ENCODE peak calls at places on chromosomes 4 and X, in five cellular contexts. One of them, this sample, is unnamed.
A peak's percentile ranks its signal among the peaks of the same experiment; 100 is the strongest.

GRCh38 chr4:145784036-145784435 is 104.1 kb downstream of the C4orf51 start:
- DNase-seq in neural progenitor cell: no peak
- DNase-seq in CD8-positive, alpha-beta memory T cell: no peak
- DNase-seq in cardiac muscle cell: no peak
- DNase-seq in endodermal cell: no peak
- DNase-seq in this sample: no peak

GRCh38 chrX:15151267-15152196 is 118.4 kb downstream of the ASB9 start:
- DNase-seq in neural progenitor cell: no peak
- DNase-seq in endodermal cell: no peak
- DNase-seq in CD8-positive, alpha-beta memory T cell: no peak
- DNase-seq in cardiac muscle cell: no peak
- DNase-seq in this sample: no peak

GRCh38 chr4:87505862-87506261 is 23.3 kb downstream of the SPARCL1 start:
- DNase-seq in endodermal cell: peak; percentile 63
- DNase-seq in CD8-positive, alpha-beta memory T cell: no peak
- DNase-seq in cardiac muscle cell: no peak
- DNase-seq in neural progenitor cell: peak; percentile 39
- DNase-seq in this sample: no peak

GRCh38 chr4:7158991-7159390 is 33.3 kb upstream of the SORCS2 start:
- DNase-seq in CD8-positive, alpha-beta memory T cell: no peak
- DNase-seq in cardiac muscle cell: no peak
- DNase-seq in endodermal cell: peak; percentile 36
- DNase-seq in neural progenitor cell: no peak
- DNase-seq in this sample: no peak

GRCh38 chrX:132956421-132957210 is 1.8 kb downstream of the HS6ST2 start:
- DNase-seq in endodermal cell: peak; percentile 73
- DNase-seq in cardiac muscle cell: no peak
- DNase-seq in CD8-positive, alpha-beta memory T cell: no peak
- DNase-seq in neural progenitor cell: peak; percentile 39
- DNase-seq in this sample: no peak

GRCh38 chrX:27968891-27969290 is 12.4 kb downstream of the DCAF8L1 start:
- DNase-seq in CD8-positive, alpha-beta memory T cell: no peak
- DNase-seq in endodermal cell: no peak
- DNase-seq in cardiac muscle cell: no peak
- DNase-seq in neural progenitor cell: no peak
- DNase-seq in this sample: no peak

GRCh38 chr4:81796790-81797528 is 325.3 kb upstream of the RASGEF1B start:
- DNase-seq in CD8-positive, alpha-beta memory T cell: no peak
- DNase-seq in cardiac muscle cell: no peak
- DNase-seq in endodermal cell: no peak
- DNase-seq in neural progenitor cell: no peak
- DNase-seq in this sample: no peak

GRCh38 chr4:82666970-82667665 is 105.3 kb upstream of the TMEM150C start:
- DNase-seq in CD8-positive, alpha-beta memory T cell: no peak
- DNase-seq in cardiac muscle cell: no peak
- DNase-seq in neural progenitor cell: no peak
- DNase-seq in endodermal cell: no peak
- DNase-seq in this sample: no peak

GRCh38 chr4:157655101-157655818 is 434.7 kb downstream of the GRIA2 start:
- DNase-seq in neural progenitor cell: no peak
- DNase-seq in cardiac muscle cell: no peak
- DNase-seq in endodermal cell: no peak
- DNase-seq in CD8-positive, alpha-beta memory T cell: no peak
- DNase-seq in this sample: no peak

GRCh38 chr4:101205878-101206277 is 141.4 kb downstream of the PPP3CA start:
- DNase-seq in CD8-positive, alpha-beta memory T cell: no peak
- DNase-seq in endodermal cell: peak; percentile 47
- DNase-seq in cardiac muscle cell: peak; percentile 49
- DNase-seq in neural progenitor cell: no peak
- DNase-seq in this sample: no peak

GRCh38 chrX:8627796-8628195 is 104.1 kb downstream of the ANOS1 start:
- DNase-seq in cardiac muscle cell: peak; percentile 24
- DNase-seq in neural progenitor cell: no peak
- DNase-seq in endodermal cell: no peak
- DNase-seq in CD8-positive, alpha-beta memory T cell: no peak
- DNase-seq in this sample: no peak

GRCh38 chr4:169225058-169225751 is 45.6 kb downstream of the SH3RF1 start:
- DNase-seq in cardiac muscle cell: peak; percentile 96
- DNase-seq in endodermal cell: no peak
- DNase-seq in CD8-positive, alpha-beta memory T cell: no peak
- DNase-seq in neural progenitor cell: no peak
- DNase-seq in this sample: peak; percentile 80

GRCh38 chr4:52780206-52780605 is 29.0 kb upstream of the ERVMER34-1 start:
- DNase-seq in CD8-positive, alpha-beta memory T cell: no peak
- DNase-seq in neural progenitor cell: no peak
- DNase-seq in endodermal cell: no peak
- DNase-seq in cardiac muscle cell: peak; percentile 64
- DNase-seq in this sample: peak; percentile 3

GRCh38 chr4:98996056-98996941 is 778 bp downstream of the METAP1 start:
- DNase-seq in endodermal cell: peak; percentile 52
- DNase-seq in neural progenitor cell: peak; percentile 56
- DNase-seq in cardiac muscle cell: peak; percentile 39
- DNase-seq in CD8-positive, alpha-beta memory T cell: no peak
- DNase-seq in this sample: no peak

GRCh38 chr4:112416464-112416863 is 99.5 kb downstream of the NEUROG2 start:
- DNase-seq in endodermal cell: no peak
- DNase-seq in neural progenitor cell: no peak
- DNase-seq in CD8-positive, alpha-beta memory T cell: no peak
- DNase-seq in cardiac muscle cell: no peak
- DNase-seq in this sample: no peak

GRCh38 chr4:83855044-83855443 is 319.1 kb downstream of the GPAT3 start:
- DNase-seq in cardiac muscle cell: peak; percentile 89
- DNase-seq in CD8-positive, alpha-beta memory T cell: no peak
- DNase-seq in endodermal cell: no peak
- DNase-seq in neural progenitor cell: no peak
- DNase-seq in this sample: peak; percentile 89

GRCh38 chr4:173334891-173335754 is 965 bp upstream of the HMGB2 start:
- DNase-seq in cardiac muscle cell: peak; percentile 85
- DNase-seq in endodermal cell: peak; percentile 95
- DNase-seq in CD8-positive, alpha-beta memory T cell: peak; percentile 13
- DNase-seq in neural progenitor cell: peak; percentile 96
- DNase-seq in this sample: peak; percentile 34

GRCh38 chrX:108299101-108299591 is 139.1 kb downstream of the COL4A6 start:
- DNase-seq in cardiac muscle cell: peak; percentile 51
- DNase-seq in CD8-positive, alpha-beta memory T cell: no peak
- DNase-seq in neural progenitor cell: peak; percentile 2
- DNase-seq in endodermal cell: no peak
- DNase-seq in this sample: no peak

GRCh38 chr4:36042122-36042970 is 202.0 kb downstream of the ARAP2 start:
- DNase-seq in cardiac muscle cell: no peak
- DNase-seq in neural progenitor cell: no peak
- DNase-seq in CD8-positive, alpha-beta memory T cell: no peak
- DNase-seq in endodermal cell: no peak
- DNase-seq in this sample: no peak

GRCh38 chr4:13470379-13470778 is 13.8 kb downstream of the RAB28 start:
- DNase-seq in endodermal cell: no peak
- DNase-seq in neural progenitor cell: no peak
- DNase-seq in cardiac muscle cell: no peak
- DNase-seq in CD8-positive, alpha-beta memory T cell: no peak
- DNase-seq in this sample: no peak

GRCh38 chr4:65416875-65417274 is 253.4 kb downstream of the EPHA5 start:
- DNase-seq in cardiac muscle cell: peak; percentile 13
- DNase-seq in endodermal cell: peak; percentile 67
- DNase-seq in CD8-positive, alpha-beta memory T cell: no peak
- DNase-seq in neural progenitor cell: peak; percentile 30
- DNase-seq in this sample: no peak

GRCh38 chr4:83890231-83890630 is 354.3 kb downstream of the GPAT3 start:
- DNase-seq in endodermal cell: no peak
- DNase-seq in CD8-positive, alpha-beta memory T cell: no peak
- DNase-seq in cardiac muscle cell: no peak
- DNase-seq in neural progenitor cell: no peak
- DNase-seq in this sample: no peak

GRCh38 chr4:31791666-31792065 is 1071.5 kb downstream of the PCDH7 start:
- DNase-seq in CD8-positive, alpha-beta memory T cell: no peak
- DNase-seq in endodermal cell: no peak
- DNase-seq in cardiac muscle cell: no peak
- DNase-seq in neural progenitor cell: peak; percentile 18
- DNase-seq in this sample: no peak
- H3K9me3 ChIP-seq in CD8-positive, alpha-beta memory T cell: no peaks in the 10 kb centered on the region
- H3K9me3 ChIP-seq in endodermal cell: no peaks in the 10 kb centered on the region
- H3K9me3 ChIP-seq in cardiac muscle cell: no peaks in the 10 kb centered on the region
- H3K9me3 ChIP-seq in neural progenitor cell: no peaks in the 10 kb centered on the region
- H3K9me3 ChIP-seq in this sample: no peaks in the 10 kb centered on the region

DNA sequence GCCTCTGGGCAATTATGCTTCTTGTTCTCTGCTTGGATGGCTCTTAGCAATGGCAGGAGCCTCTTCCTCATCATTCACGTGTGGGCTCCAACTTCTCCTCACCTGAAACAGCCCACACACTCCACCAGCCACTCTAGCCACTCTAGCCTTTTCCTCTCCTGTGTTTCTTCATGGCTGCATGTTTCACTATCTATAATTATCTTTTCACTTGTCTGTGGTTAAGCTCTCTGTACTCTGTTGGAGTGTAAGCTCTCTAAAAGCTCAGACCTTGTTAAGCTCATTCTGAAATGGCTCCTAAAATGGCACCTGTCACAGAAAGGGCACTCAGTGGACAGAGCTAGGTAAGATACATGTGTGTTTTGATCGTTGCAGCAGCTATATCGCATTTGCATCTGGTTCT is 80.0 kb downstream of the SH3KBP1 start:
- DNase-seq in neural progenitor cell: no peak
- DNase-seq in CD8-positive, alpha-beta memory T cell: no peak
- DNase-seq in endodermal cell: no peak
- DNase-seq in cardiac muscle cell: no peak
- DNase-seq in this sample: no peak
- H3K4me3 ChIP-seq in neural progenitor cell: no peak overlapping the region
- H3K4me3 ChIP-seq in CD8-positive, alpha-beta memory T cell: no peak overlapping the region
- H3K4me3 ChIP-seq in endodermal cell: no peak overlapping the region
- H3K4me3 ChIP-seq in cardiac muscle cell: no peak overlapping the region
- H3K4me3 ChIP-seq in this sample: no peak overlapping the region

GRCh38 chr4:37438880-37439279 is 194.3 kb downstream of the NWD2 start:
- DNase-seq in cardiac muscle cell: no peak
- DNase-seq in neural progenitor cell: no peak
- DNase-seq in CD8-positive, alpha-beta memory T cell: no peak
- DNase-seq in endodermal cell: no peak
- DNase-seq in this sample: no peak
- H3K27me3 ChIP-seq in cardiac muscle cell: no peaks in the 10 kb centered on the region
- H3K27me3 ChIP-seq in neural progenitor cell: no peaks in the 10 kb centered on the region
- H3K27me3 ChIP-seq in CD8-positive, alpha-beta memory T cell: no peaks in the 10 kb centered on the region
- H3K27me3 ChIP-seq in endodermal cell: no peaks in the 10 kb centered on the region
- H3K27me3 ChIP-seq in this sample: no peaks in the 10 kb centered on the region

GRCh38 chr4:187085339-187085738 is 361.7 kb upstream of the FAT1 start:
- DNase-seq in endodermal cell: no peak
- DNase-seq in neural progenitor cell: no peak
- DNase-seq in CD8-positive, alpha-beta memory T cell: no peak
- DNase-seq in cardiac muscle cell: no peak
- DNase-seq in this sample: no peak
- H3K9me3 ChIP-seq in endodermal cell: no peaks in the 10 kb centered on the region
- H3K9me3 ChIP-seq in neural progenitor cell: no peaks in the 10 kb centered on the region
- H3K9me3 ChIP-seq in CD8-positive, alpha-beta memory T cell: no peaks in the 10 kb centered on the region
- H3K9me3 ChIP-seq in cardiac muscle cell: no peaks in the 10 kb centered on the region
- H3K9me3 ChIP-seq in this sample: no peaks in the 10 kb centered on the region

GRCh38 chr4:143372093-143372915 is 35.6 kb downstream of the GAB1 start:
- DNase-seq in endodermal cell: no peak
- DNase-seq in neural progenitor cell: no peak
- DNase-seq in cardiac muscle cell: no peak
- DNase-seq in CD8-positive, alpha-beta memory T cell: no peak
- DNase-seq in this sample: no peak
- H3K4me3 ChIP-seq in endodermal cell: no peak overlapping the region
- H3K4me3 ChIP-seq in neural progenitor cell: no peak overlapping the region
- H3K4me3 ChIP-seq in cardiac muscle cell: no peak overlapping the region
- H3K4me3 ChIP-seq in CD8-positive, alpha-beta memory T cell: no peak overlapping the region
- H3K4me3 ChIP-seq in this sample: no peak overlapping the region

DNA sequence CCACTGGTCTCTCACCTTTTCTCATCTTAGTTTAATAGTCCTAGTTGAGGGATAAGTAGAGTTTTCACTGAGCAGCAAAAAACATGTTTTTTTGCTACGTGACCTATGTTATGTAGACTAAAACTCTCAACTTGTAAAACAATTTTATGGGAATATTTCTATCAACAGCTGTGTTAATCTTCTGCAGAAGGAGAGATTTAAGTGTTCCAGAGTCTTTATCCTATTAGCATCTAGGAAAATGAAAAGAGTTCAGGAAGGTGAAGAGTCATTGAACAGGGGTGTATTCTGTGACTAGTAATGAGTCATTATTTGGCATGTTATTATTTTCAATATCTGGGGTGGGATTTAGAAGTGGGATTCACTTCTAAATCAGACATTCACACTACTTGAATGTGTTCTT is 41.9 kb downstream of the RRAGB start:
- DNase-seq in endodermal cell: no peak
- DNase-seq in cardiac muscle cell: no peak
- DNase-seq in CD8-positive, alpha-beta memory T cell: no peak
- DNase-seq in neural progenitor cell: no peak
- DNase-seq in this sample: no peak
- H3K27me3 ChIP-seq in endodermal cell: no peaks in the 10 kb centered on the region
- H3K27me3 ChIP-seq in cardiac muscle cell: no peaks in the 10 kb centered on the region
- H3K27me3 ChIP-seq in CD8-positive, alpha-beta memory T cell: no peaks in the 10 kb centered on the region
- H3K27me3 ChIP-seq in neural progenitor cell: no peaks in the 10 kb centered on the region
- H3K27me3 ChIP-seq in this sample: no peaks in the 10 kb centered on the region

GRCh38 chrX:22538581-22538980 is 265.9 kb downstream of the CBLL2 start:
- DNase-seq in cardiac muscle cell: no peak
- DNase-seq in endodermal cell: no peak
- DNase-seq in neural progenitor cell: no peak
- DNase-seq in CD8-positive, alpha-beta memory T cell: no peak
- DNase-seq in this sample: no peak

GRCh38 chrX:22541926-22542325 is 269.2 kb downstream of the CBLL2 start:
- DNase-seq in neural progenitor cell: no peak
- DNase-seq in endodermal cell: no peak
- DNase-seq in cardiac muscle cell: no peak
- DNase-seq in CD8-positive, alpha-beta memory T cell: no peak
- DNase-seq in this sample: no peak

DNA sequence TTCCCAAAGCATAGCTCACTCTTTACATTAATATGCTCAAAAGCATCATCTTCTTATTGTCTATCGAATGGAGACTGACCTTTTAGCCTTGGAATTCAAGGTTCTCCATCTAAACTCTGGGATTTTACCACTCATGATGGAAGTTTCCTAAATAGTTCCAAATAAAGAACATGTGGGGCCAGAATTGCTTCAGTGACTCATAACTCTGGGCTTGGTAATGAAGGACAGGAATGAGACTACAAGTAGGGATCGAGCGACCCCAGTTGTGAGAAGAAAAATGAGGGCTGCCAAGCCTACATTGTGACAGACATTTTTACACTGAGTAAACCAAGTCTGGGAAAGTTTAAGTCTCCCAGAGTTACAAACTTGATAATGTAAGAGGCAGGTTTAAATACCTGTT is 269.9 kb downstream of the CBLL2 start:
- DNase-seq in endodermal cell: no peak
- DNase-seq in neural progenitor cell: no peak
- DNase-seq in cardiac muscle cell: no peak
- DNase-seq in CD8-positive, alpha-beta memory T cell: no peak
- DNase-seq in this sample: no peak
- H3K9me3 ChIP-seq in endodermal cell: no peaks in the 10 kb centered on the region
- H3K9me3 ChIP-seq in neural progenitor cell: no peaks in the 10 kb centered on the region
- H3K9me3 ChIP-seq in cardiac muscle cell: no peaks in the 10 kb centered on the region
- H3K9me3 ChIP-seq in CD8-positive, alpha-beta memory T cell: no peaks in the 10 kb centered on the region
- H3K9me3 ChIP-seq in this sample: no peaks in the 10 kb centered on the region

DNA sequence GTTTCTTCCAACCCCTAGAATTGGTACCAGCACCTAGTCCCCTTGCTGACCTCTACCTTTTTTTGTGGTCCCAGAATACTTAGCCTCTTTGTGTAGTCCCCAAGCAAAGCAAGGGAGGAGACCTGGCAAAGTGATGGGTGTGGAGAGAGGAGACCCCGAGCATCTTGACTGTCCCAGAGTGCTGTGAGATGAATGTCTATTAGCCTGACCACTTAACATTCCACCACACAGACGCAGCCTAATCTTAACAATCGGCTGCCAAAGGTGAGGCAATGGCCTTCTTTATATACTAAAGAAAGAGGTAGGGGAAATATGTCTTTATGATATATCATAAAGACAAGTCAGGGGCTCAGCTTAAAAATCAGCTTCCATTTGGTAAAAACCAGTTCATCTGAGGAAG is 55.9 kb downstream of the TRIM2 start:
- DNase-seq in endodermal cell: peak; percentile 64
- DNase-seq in neural progenitor cell: peak; percentile 38
- DNase-seq in CD8-positive, alpha-beta memory T cell: no peak
- DNase-seq in cardiac muscle cell: no peak
- DNase-seq in this sample: no peak
- H3K4me3 ChIP-seq in endodermal cell: no peak overlapping the region
- H3K4me3 ChIP-seq in neural progenitor cell: peak overlapping the region; percentile 60
- H3K4me3 ChIP-seq in CD8-positive, alpha-beta memory T cell: no peak overlapping the region
- H3K4me3 ChIP-seq in cardiac muscle cell: no peak overlapping the region
- H3K4me3 ChIP-seq in this sample: no peak overlapping the region

This sample was measured in AG04450.